ENCODE peak calls at places on chromosomes 11 and 22, in seven cellular contexts. V is GM12891; S is activated naive CD4-positive, alpha-beta T cell treated with anti-CD3 and anti-CD28 coated beads, Interleukin-2, amount 10 ng/mL, durations not matched to agents 7 days and 5 days; Z is heart left ventricle; R is psoas muscle; X is mammary epithelial cell; L is BE2C. W is an unnamed sample.

GRCh38 chr11:69634069-69634468 is 6.9 kb upstream of the CCND1 start:
- DNase-seq in Z (no peak), R (no peak), L (no peak), S (no peak), V (no peak), X (no peak), W (no peak)

GRCh38 chr11:128616158-128616557 is 28.8 kb upstream of the ETS1 start:
- DNase-seq in R (no peak), X (no peak), S (no peak), Z (no peak), L (peak; percentile 81), V (no peak), W (no peak)

GRCh38 chr11:77821349-77821851 is 456 bp downstream of the AAMDC start:
- DNase-seq in Z (peak; percentile 55), L (peak; percentile 12), X (peak; percentile 33), R (peak; percentile 49), V (peak; percentile 11), S (peak; percentile 40), W (peak; percentile 14)

GRCh38 chr11:111586305-111586915 is 15.8 kb upstream of the SIK2 start:
- DNase-seq in S (peak; percentile 62), V (no peak), L (peak; percentile 46), X (peak; percentile 62), R (no peak), Z (no peak), W (peak; percentile 45)

GRCh38 chr11:19079643-19080440 is 19.3 kb upstream of the MRGPRX2 start:
- DNase-seq in S (no peak), V (no peak), L (no peak), X (peak; percentile 90), Z (no peak), R (no peak), W (peak; percentile 92)

GRCh38 chr22:45091254-45091854 is 72.4 kb upstream of the NUP50 start:
- DNase-seq in S (no peak), Z (no peak), X (no peak), R (no peak), V (no peak), L (no peak), W (no peak)

GRCh38 chr11:120185678-120186407 is 25.0 kb upstream of the OAF start:
- DNase-seq in X (no peak), Z (peak; percentile 64), L (no peak), V (no peak), S (no peak), R (peak; percentile 53), W (no peak)

GRCh38 chr11:134412508-134413333 is 679 bp upstream of the B3GAT1 start:
- DNase-seq in V (no peak), S (peak; percentile 42), X (no peak), Z (no peak), L (peak; percentile 57), R (no peak), W (no peak)

GRCh38 chr11:130514316-130514715 is 65.9 kb downstream of the ADAMTS15 start:
- DNase-seq in Z (no peak), X (no peak), V (no peak), L (no peak), R (no peak), S (no peak), W (no peak)

GRCh38 chr11:124942446-124943202 is 6.8 kb upstream of the HEPACAM start:
- DNase-seq in S (no peak), V (no peak), L (no peak), R (no peak), X (no peak), Z (no peak), W (no peak)

GRCh38 chr11:1293619-1294015 is 15.8 kb downstream of the TOLLIP start:
- DNase-seq in V (no peak), R (peak; percentile 74), L (no peak), X (no peak), Z (peak; percentile 49), S (peak; percentile 27), W (peak; percentile 11)

GRCh38 chr11:72224587-72225410 is at the start of gene INPPL1:
- DNase-seq in R (peak; percentile 78), S (peak; percentile 67), V (no peak), Z (no peak), X (peak; percentile 35), L (peak; percentile 63), W (no peak)

GRCh38 chr11:73277467-73277866 is 5.3 kb downstream of the P2RY6 start:
- DNase-seq in X (no peak), R (no peak), S (no peak), Z (no peak), V (no peak), L (no peak), W (no peak)

GRCh38 chr22:22800716-22801115 is 86.9 kb upstream of the IGLL5 start:
- DNase-seq in L (no peak), R (no peak), X (no peak), Z (no peak), S (no peak), V (no peak), W (no peak)

GRCh38 chr22:48923165-48923875 is 904.4 kb downstream of the BRD1 start:
- DNase-seq in S (no peak), X (no peak), Z (no peak), L (no peak), R (no peak), V (no peak), W (no peak)

GRCh38 chr22:29334148-29334547 is 18.7 kb upstream of the RASL10A start:
- DNase-seq in X (no peak), Z (no peak), V (no peak), S (no peak), R (no peak), L (no peak), W (no peak)

GRCh38 chr11:34586655-34587281 is 34.1 kb upstream of the EHF start:
- DNase-seq in Z (no peak), V (no peak), X (no peak), R (no peak), S (no peak), L (no peak), W (no peak)

GRCh38 chr11:65891180-65892136 is 985 bp downstream of the CCDC85B start:
- DNase-seq in R (peak; percentile 74), Z (peak; percentile 85), V (no peak), S (peak; percentile 55), L (peak; percentile 65), X (no peak), W (no peak)

GRCh38 chr11:35500744-35501143 is 24.7 kb downstream of the PAMR1 start:
- DNase-seq in Z (no peak), V (no peak), L (no peak), R (no peak), S (no peak), X (no peak), W (no peak)

GRCh38 chr11:17865765-17866428 is 131.3 kb downstream of the KCNC1 start:
- DNase-seq in X (peak; percentile 49), L (no peak), R (no peak), S (no peak), Z (no peak), V (no peak), W (no peak)

GRCh38 chr22:26316732-26317131 is 112.3 kb upstream of the ASPHD2 start:
- DNase-seq in S (no peak), R (no peak), V (no peak), Z (no peak), L (no peak), X (no peak), W (no peak)

GRCh38 chr22:36397767-36398093 is 10.0 kb upstream of the MYH9 start:
- DNase-seq in V (no peak), X (no peak), L (no peak), Z (no peak), S (no peak), R (no peak), W (no peak)

GRCh38 chr11:114082415-114082748 is 22.9 kb downstream of the ZBTB16 start:
- DNase-seq in R (peak; percentile 53), V (no peak), Z (no peak), S (no peak), L (no peak), X (no peak), W (no peak)

GRCh38 chr22:24566899-24567511 is 11.2 kb downstream of the SNRPD3 start:
- DNase-seq in Z (no peak), L (no peak), X (no peak), R (no peak), V (no peak), S (no peak), W (no peak)

W was measured in RWPE1.